ENCODE peak calls at places on chromosomes 5 and 9, in seven cellular contexts. One of them, this sample, is unnamed.

GRCh38 chr9:79222483-79222882 is 349.3 kb upstream of the TLE4 start:
- DNase-seq in activated T-cell treated with anti-CD3 and anti-CD28 coated beads, Interleukin-2, amount 50 U/mL, for 24 hours: no peak
- DNase-seq in foreskin fibroblast: no peak
- DNase-seq in activated T-helper 9 cell treated with anti-CD3 and anti-CD28 coated beads, Interleukin-2, amount 50 U/mL, for 16 hours: no peak
- DNase-seq in mammary epithelial cell: no peak
- DNase-seq in psoas muscle: no peak
- DNase-seq in GM20000: no peak
- DNase-seq in this sample: no peak

GRCh38 chr5:130571076-130571475 is 594.0 kb downstream of the HINT1 start:
- DNase-seq in activated T-cell treated with anti-CD3 and anti-CD28 coated beads, Interleukin-2, amount 50 U/mL, for 24 hours: no peak
- DNase-seq in foreskin fibroblast: no peak
- DNase-seq in activated T-helper 9 cell treated with anti-CD3 and anti-CD28 coated beads, Interleukin-2, amount 50 U/mL, for 16 hours: no peak
- DNase-seq in mammary epithelial cell: peak; percentile 76
- DNase-seq in psoas muscle: no peak
- DNase-seq in GM20000: no peak
- DNase-seq in this sample: no peak

GRCh38 chr5:20446121-20446520 is 458.1 kb upstream of the CDH18 start:
- DNase-seq in activated T-cell treated with anti-CD3 and anti-CD28 coated beads, Interleukin-2, amount 50 U/mL, for 24 hours: no peak
- DNase-seq in foreskin fibroblast: no peak
- DNase-seq in activated T-helper 9 cell treated with anti-CD3 and anti-CD28 coated beads, Interleukin-2, amount 50 U/mL, for 16 hours: no peak
- DNase-seq in mammary epithelial cell: no peak
- DNase-seq in psoas muscle: no peak
- DNase-seq in GM20000: no peak
- DNase-seq in this sample: no peak

GRCh38 chr5:129930221-129930620 is 26.0 kb downstream of the CHSY3 start:
- DNase-seq in activated T-cell treated with anti-CD3 and anti-CD28 coated beads, Interleukin-2, amount 50 U/mL, for 24 hours: no peak
- DNase-seq in foreskin fibroblast: no peak
- DNase-seq in activated T-helper 9 cell treated with anti-CD3 and anti-CD28 coated beads, Interleukin-2, amount 50 U/mL, for 16 hours: no peak
- DNase-seq in mammary epithelial cell: no peak
- DNase-seq in psoas muscle: no peak
- DNase-seq in GM20000: no peak
- DNase-seq in this sample: no peak

GRCh38 chr9:82750411-82750918 is 312.5 kb downstream of the RASEF start:
- DNase-seq in activated T-cell treated with anti-CD3 and anti-CD28 coated beads, Interleukin-2, amount 50 U/mL, for 24 hours: no peak
- DNase-seq in foreskin fibroblast: no peak
- DNase-seq in activated T-helper 9 cell treated with anti-CD3 and anti-CD28 coated beads, Interleukin-2, amount 50 U/mL, for 16 hours: no peak
- DNase-seq in mammary epithelial cell: no peak
- DNase-seq in psoas muscle: no peak
- DNase-seq in GM20000: no peak
- DNase-seq in this sample: no peak

GRCh38 chr5:112533315-112533867 is 114.3 kb upstream of the EPB41L4A start:
- DNase-seq in activated T-cell treated with anti-CD3 and anti-CD28 coated beads, Interleukin-2, amount 50 U/mL, for 24 hours: no peak
- DNase-seq in foreskin fibroblast: no peak
- DNase-seq in activated T-helper 9 cell treated with anti-CD3 and anti-CD28 coated beads, Interleukin-2, amount 50 U/mL, for 16 hours: no peak
- DNase-seq in mammary epithelial cell: peak; percentile 32
- DNase-seq in psoas muscle: no peak
- DNase-seq in GM20000: peak; percentile 17
- DNase-seq in this sample: no peak

GRCh38 chr9:113879906-113880305 is 3.8 kb downstream of the ZNF618 start:
- DNase-seq in activated T-cell treated with anti-CD3 and anti-CD28 coated beads, Interleukin-2, amount 50 U/mL, for 24 hours: no peak
- DNase-seq in foreskin fibroblast: no peak
- DNase-seq in activated T-helper 9 cell treated with anti-CD3 and anti-CD28 coated beads, Interleukin-2, amount 50 U/mL, for 16 hours: no peak
- DNase-seq in mammary epithelial cell: no peak
- DNase-seq in psoas muscle: no peak
- DNase-seq in GM20000: no peak
- DNase-seq in this sample: no peak

GRCh38 chr9:72540348-72540873 is 19.0 kb downstream of the TMC1 start:
- DNase-seq in activated T-cell treated with anti-CD3 and anti-CD28 coated beads, Interleukin-2, amount 50 U/mL, for 24 hours: no peak
- DNase-seq in foreskin fibroblast: peak; percentile 59
- DNase-seq in activated T-helper 9 cell treated with anti-CD3 and anti-CD28 coated beads, Interleukin-2, amount 50 U/mL, for 16 hours: no peak
- DNase-seq in mammary epithelial cell: peak; percentile 96
- DNase-seq in psoas muscle: no peak
- DNase-seq in GM20000: no peak
- DNase-seq in this sample: no peak

GRCh38 chr5:168315991-168316578 is 24.6 kb downstream of the WWC1 start:
- DNase-seq in activated T-cell treated with anti-CD3 and anti-CD28 coated beads, Interleukin-2, amount 50 U/mL, for 24 hours: no peak
- DNase-seq in foreskin fibroblast: no peak
- DNase-seq in activated T-helper 9 cell treated with anti-CD3 and anti-CD28 coated beads, Interleukin-2, amount 50 U/mL, for 16 hours: no peak
- DNase-seq in mammary epithelial cell: no peak
- DNase-seq in psoas muscle: no peak
- DNase-seq in GM20000: no peak
- DNase-seq in this sample: no peak

GRCh38 chr9:135047521-135047920 is 39.9 kb upstream of the OLFM1 start:
- DNase-seq in activated T-cell treated with anti-CD3 and anti-CD28 coated beads, Interleukin-2, amount 50 U/mL, for 24 hours: no peak
- DNase-seq in foreskin fibroblast: no peak
- DNase-seq in activated T-helper 9 cell treated with anti-CD3 and anti-CD28 coated beads, Interleukin-2, amount 50 U/mL, for 16 hours: no peak
- DNase-seq in mammary epithelial cell: no peak
- DNase-seq in psoas muscle: no peak
- DNase-seq in GM20000: no peak
- DNase-seq in this sample: no peak

GRCh38 chr9:107251756-107252322 is 31.2 kb upstream of the RAD23B start:
- DNase-seq in activated T-cell treated with anti-CD3 and anti-CD28 coated beads, Interleukin-2, amount 50 U/mL, for 24 hours: no peak
- DNase-seq in foreskin fibroblast: peak; percentile 87
- DNase-seq in activated T-helper 9 cell treated with anti-CD3 and anti-CD28 coated beads, Interleukin-2, amount 50 U/mL, for 16 hours: no peak
- DNase-seq in mammary epithelial cell: peak; percentile 44
- DNase-seq in psoas muscle: peak; percentile 55
- DNase-seq in GM20000: no peak
- DNase-seq in this sample: no peak

GRCh38 chr5:15500326-15500958 is 462 bp downstream of the FBXL7 start:
- DNase-seq in activated T-cell treated with anti-CD3 and anti-CD28 coated beads, Interleukin-2, amount 50 U/mL, for 24 hours: no peak
- DNase-seq in foreskin fibroblast: peak; percentile 57
- DNase-seq in activated T-helper 9 cell treated with anti-CD3 and anti-CD28 coated beads, Interleukin-2, amount 50 U/mL, for 16 hours: no peak
- DNase-seq in mammary epithelial cell: peak; percentile 13
- DNase-seq in psoas muscle: peak; percentile 78
- DNase-seq in GM20000: no peak
- DNase-seq in this sample: peak; percentile 42

GRCh38 chr5:9516591-9516990 is 29.3 kb downstream of the SEMA5A start:
- DNase-seq in activated T-cell treated with anti-CD3 and anti-CD28 coated beads, Interleukin-2, amount 50 U/mL, for 24 hours: no peak
- DNase-seq in foreskin fibroblast: no peak
- DNase-seq in activated T-helper 9 cell treated with anti-CD3 and anti-CD28 coated beads, Interleukin-2, amount 50 U/mL, for 16 hours: no peak
- DNase-seq in mammary epithelial cell: no peak
- DNase-seq in psoas muscle: no peak
- DNase-seq in GM20000: no peak
- DNase-seq in this sample: no peak

GRCh38 chr5:124301850-124302249 is 444.6 kb downstream of the ZNF608 start:
- DNase-seq in activated T-cell treated with anti-CD3 and anti-CD28 coated beads, Interleukin-2, amount 50 U/mL, for 24 hours: no peak
- DNase-seq in foreskin fibroblast: peak; percentile 39
- DNase-seq in activated T-helper 9 cell treated with anti-CD3 and anti-CD28 coated beads, Interleukin-2, amount 50 U/mL, for 16 hours: no peak
- DNase-seq in mammary epithelial cell: no peak
- DNase-seq in psoas muscle: no peak
- DNase-seq in GM20000: no peak
- DNase-seq in this sample: no peak

GRCh38 chr5:149002053-149002452 is 60.8 kb downstream of the SH3TC2 start:
- DNase-seq in activated T-cell treated with anti-CD3 and anti-CD28 coated beads, Interleukin-2, amount 50 U/mL, for 24 hours: no peak
- DNase-seq in foreskin fibroblast: peak; percentile 97
- DNase-seq in activated T-helper 9 cell treated with anti-CD3 and anti-CD28 coated beads, Interleukin-2, amount 50 U/mL, for 16 hours: no peak
- DNase-seq in mammary epithelial cell: peak; percentile 97
- DNase-seq in psoas muscle: peak; percentile 64
- DNase-seq in GM20000: no peak
- DNase-seq in this sample: no peak

GRCh38 chr9:127730262-127730661 is 4.8 kb downstream of the TOR2A start:
- DNase-seq in activated T-cell treated with anti-CD3 and anti-CD28 coated beads, Interleukin-2, amount 50 U/mL, for 24 hours: no peak
- DNase-seq in foreskin fibroblast: no peak
- DNase-seq in activated T-helper 9 cell treated with anti-CD3 and anti-CD28 coated beads, Interleukin-2, amount 50 U/mL, for 16 hours: no peak
- DNase-seq in mammary epithelial cell: no peak
- DNase-seq in psoas muscle: no peak
- DNase-seq in GM20000: no peak
- DNase-seq in this sample: no peak

GRCh38 chr5:122195784-122196394 is 66.5 kb downstream of the ZNF474 start:
- DNase-seq in activated T-cell treated with anti-CD3 and anti-CD28 coated beads, Interleukin-2, amount 50 U/mL, for 24 hours: no peak
- DNase-seq in foreskin fibroblast: no peak
- DNase-seq in activated T-helper 9 cell treated with anti-CD3 and anti-CD28 coated beads, Interleukin-2, amount 50 U/mL, for 16 hours: no peak
- DNase-seq in mammary epithelial cell: peak; percentile 39
- DNase-seq in psoas muscle: no peak
- DNase-seq in GM20000: peak; percentile 12
- DNase-seq in this sample: peak; percentile 12

This sample was measured in neural crest cell.